ENCODE peak calls at places on chromosomes 4 and X, in ten cellular contexts. V, D, G, P, H, Q, K, F, W and B are unnamed samples.

GRCh38 chr4:22573198-22573597 is 57.3 kb upstream of the ADGRA3 start:
- DNase-seq in V (no peak), D (no peak), G (no peak), P (peak), H (peak), Q (no peak), K (no peak), F (no peak), W (no peak), B (no peak)

GRCh38 chr4:107034982-107035710 is 967 bp downstream of the DKK2 start:
- DNase-seq in V (no peak), D (peak), G (peak), P (peak), H (peak), Q (no peak), K (no peak), F (no peak), W (peak), B (peak)

GRCh38 chr4:1038948-1039492 is 27.6 kb downstream of the FGFRL1 start:
- DNase-seq in V (no peak), D (no peak), G (no peak), P (no peak), H (no peak), Q (no peak), K (no peak), F (no peak), W (no peak), B (no peak)

GRCh38 chrX:84186603-84187358 is 1.2 kb downstream of the RPS6KA6 start:
- DNase-seq in V (peak), D (no peak), G (no peak), P (peak), H (no peak), Q (no peak), K (no peak), F (no peak), W (no peak), B (no peak)

GRCh38 chr4:98181815-98182214 is 38.5 kb upstream of the STPG2 start:
- DNase-seq in V (peak), D (no peak), G (no peak), P (peak), H (no peak), Q (no peak), K (no peak), F (no peak), W (no peak), B (no peak)

GRCh38 chr4:142563682-142564291 is 282.3 kb downstream of the INPP4B start:
- DNase-seq in V (peak), D (no peak), G (peak), P (peak), H (no peak), Q (no peak), K (peak), F (no peak), W (no peak), B (no peak)

GRCh38 chr4:24382381-24382780 is 202.0 kb downstream of the DHX15 start:
- DNase-seq in V (peak), D (no peak), G (no peak), P (peak), H (no peak), Q (no peak), K (peak), F (no peak), W (no peak), B (no peak)

GRCh38 chr4:121484633-121485032 is 103.8 kb upstream of the QRFPR start:
- DNase-seq in V (peak), D (peak), G (no peak), P (peak), H (no peak), Q (peak), K (no peak), F (no peak), W (no peak), B (no peak)

GRCh38 chr4:169115897-169116254 is 105.8 kb upstream of the CBR4 start:
- DNase-seq in V (peak), D (no peak), G (peak), P (peak), H (peak), Q (no peak), K (peak), F (no peak), W (no peak), B (no peak)

GRCh38 chr4:174789666-174790065 is 39.4 kb downstream of the GLRA3 start:
- DNase-seq in V (peak), D (no peak), G (no peak), P (peak), H (no peak), Q (no peak), K (no peak), F (no peak), W (no peak), B (no peak)

GRCh38 chrX:150201841-150202240 is 161.3 kb upstream of the MAMLD1 start:
- DNase-seq in V (no peak), D (no peak), G (no peak), P (peak), H (no peak), Q (no peak), K (no peak), F (no peak), W (no peak), B (no peak)

GRCh38 chr4:102551946-102552575 is 50.9 kb downstream of the NFKB1 start:
- DNase-seq in V (no peak), D (no peak), G (no peak), P (no peak), H (no peak), Q (no peak), K (no peak), F (no peak), W (no peak), B (no peak)

GRCh38 chr4:107721436-107722090 is 1.5 kb upstream of the PAPSS1 start:
- DNase-seq in V (no peak), D (peak), G (no peak), P (no peak), H (no peak), Q (no peak), K (no peak), F (peak), W (no peak), B (no peak)

GRCh38 chrX:154544885-154545284 is 1.8 kb downstream of the G6PD start:
- DNase-seq in V (no peak), D (no peak), G (no peak), P (no peak), H (no peak), Q (no peak), K (no peak), F (no peak), W (no peak), B (no peak)

GRCh38 chr4:55765070-55765469 is 54.5 kb upstream of the EXOC1L start:
- DNase-seq in V (no peak), D (no peak), G (no peak), P (no peak), H (no peak), Q (no peak), K (no peak), F (no peak), W (no peak), B (no peak)

GRCh38 chr4:110211007-110211769 is 12.8 kb upstream of the ELOVL6 start:
- DNase-seq in V (peak), D (peak), G (no peak), P (peak), H (no peak), Q (peak), K (no peak), F (no peak), W (no peak), B (no peak)

GRCh38 chrX:120485562-120486520 is 16.7 kb upstream of the LAMP2 start:
- DNase-seq in V (peak), D (peak), G (peak), P (peak), H (peak), Q (peak), K (no peak), F (peak), W (peak), B (no peak)

GRCh38 chr4:113024373-113024772 is 25.1 kb upstream of the ANK2 start:
- DNase-seq in V (no peak), D (no peak), G (no peak), P (peak), H (no peak), Q (no peak), K (no peak), F (no peak), W (no peak), B (no peak)

GRCh38 chr4:154953691-154954090 is 172.6 kb downstream of the RBM46 start:
- DNase-seq in V (no peak), D (no peak), G (no peak), P (no peak), H (no peak), Q (no peak), K (no peak), F (no peak), W (no peak), B (no peak)

GRCh38 chrX:85243155-85243554 is 424 bp downstream of the SATL1 start:
- DNase-seq in V (no peak), D (no peak), G (no peak), P (no peak), H (no peak), Q (no peak), K (no peak), F (no peak), W (no peak), B (no peak)

GRCh38 chr4:61431131-61431530 is 231.0 kb downstream of the ADGRL3 start:
- DNase-seq in V (no peak), D (no peak), G (no peak), P (no peak), H (no peak), Q (no peak), K (no peak), F (no peak), W (no peak), B (no peak)

GRCh38 chr4:40251366-40251765 is 54.5 kb downstream of the RHOH start:
- DNase-seq in V (peak), D (no peak), G (no peak), P (peak), H (no peak), Q (no peak), K (peak), F (no peak), W (no peak), B (no peak)

GRCh38 chr4:3308691-3309090 is 15.9 kb downstream of the RGS12 start:
- DNase-seq in V (no peak), D (no peak), G (peak), P (no peak), H (peak), Q (no peak), K (no peak), F (no peak), W (no peak), B (peak)

GRCh38 chrX:70129811-70130210 is 3.4 kb upstream of the IGBP1 start:
- DNase-seq in V (peak), D (no peak), G (no peak), P (peak), H (no peak), Q (no peak), K (no peak), F (no peak), W (no peak), B (no peak)

GRCh38 chr4:47451657-47452056 is 11.8 kb downstream of the COMMD8 start:
- DNase-seq in V (no peak), D (no peak), G (no peak), P (peak), H (no peak), Q (no peak), K (no peak), F (no peak), W (no peak), B (no peak)

GRCh38 chr4:184747034-184747830 is 13.3 kb upstream of the CENPU start:
- DNase-seq in V (no peak), D (no peak), G (no peak), P (no peak), H (peak), Q (peak), K (no peak), F (no peak), W (no peak), B (no peak)

GRCh38 chr4:184748251-184748652 is 14.4 kb upstream of the CENPU start:
- DNase-seq in V (no peak), D (no peak), G (no peak), P (no peak), H (peak), Q (peak), K (no peak), F (no peak), W (no peak), B (peak)

GRCh38 chr4:184744251-184744650 is 10.4 kb upstream of the CENPU start:
- DNase-seq in V (no peak), D (no peak), G (no peak), P (no peak), H (no peak), Q (no peak), K (no peak), F (no peak), W (no peak), B (no peak)

GRCh38 chr4:184746532-184746870 is 12.6 kb upstream of the CENPU start:
- DNase-seq in V (no peak), D (no peak), G (no peak), P (peak), H (peak), Q (no peak), K (peak), F (no peak), W (no peak), B (no peak)

GRCh38 chr4:184745747-184746531 is 12.0 kb upstream of the CENPU start:
- DNase-seq in V (peak), D (peak), G (no peak), P (peak), H (peak), Q (peak), K (peak), F (peak), W (peak), B (peak)
- TF ChIP-seq CTCF in V (peak), D (peak), G (peak), P (peak), H (peak), Q (peak), K (peak), F (peak), W (peak), B (peak)

GRCh38 chrX:131830400-131831184 is 192.5 kb upstream of the STK26 start:
- DNase-seq in V (peak), D (peak), G (no peak), P (peak), H (peak), Q (peak), K (peak), F (peak), W (peak), B (peak)
- TF ChIP-seq CTCF in V (peak), D (peak), G (no peak), P (peak), H (peak), Q (peak), K (peak), F (no peak), W (peak), B (peak)

DNA sequence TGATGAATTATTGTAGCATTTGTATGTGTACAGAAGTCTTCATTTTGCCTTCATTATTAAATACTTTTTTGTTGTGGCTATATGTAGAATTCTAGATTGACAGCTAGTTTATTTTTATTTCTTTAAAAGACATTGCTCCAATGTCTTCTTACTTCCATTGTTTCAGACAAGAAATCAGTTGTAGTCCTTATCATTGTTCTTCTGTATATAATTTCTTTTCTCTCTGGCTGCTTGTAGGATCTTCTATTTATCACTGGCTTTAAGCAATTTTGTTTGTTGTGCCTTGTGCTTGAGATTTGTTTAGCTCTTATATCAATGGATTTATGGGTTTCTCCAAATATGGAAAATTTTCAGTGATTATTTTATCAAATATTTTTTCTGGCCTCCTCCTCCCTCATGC is 13.5 kb upstream of the GATB start:
- DNase-seq in V (no peak), D (no peak), G (no peak), P (no peak), H (no peak), Q (no peak), K (no peak), F (no peak), W (no peak), B (no peak)
- TF ChIP-seq CTCF in V (no peak), D (no peak), G (no peak), P (no peak), H (no peak), Q (no peak), K (no peak), F (no peak), W (no peak), B (no peak)

DNA sequence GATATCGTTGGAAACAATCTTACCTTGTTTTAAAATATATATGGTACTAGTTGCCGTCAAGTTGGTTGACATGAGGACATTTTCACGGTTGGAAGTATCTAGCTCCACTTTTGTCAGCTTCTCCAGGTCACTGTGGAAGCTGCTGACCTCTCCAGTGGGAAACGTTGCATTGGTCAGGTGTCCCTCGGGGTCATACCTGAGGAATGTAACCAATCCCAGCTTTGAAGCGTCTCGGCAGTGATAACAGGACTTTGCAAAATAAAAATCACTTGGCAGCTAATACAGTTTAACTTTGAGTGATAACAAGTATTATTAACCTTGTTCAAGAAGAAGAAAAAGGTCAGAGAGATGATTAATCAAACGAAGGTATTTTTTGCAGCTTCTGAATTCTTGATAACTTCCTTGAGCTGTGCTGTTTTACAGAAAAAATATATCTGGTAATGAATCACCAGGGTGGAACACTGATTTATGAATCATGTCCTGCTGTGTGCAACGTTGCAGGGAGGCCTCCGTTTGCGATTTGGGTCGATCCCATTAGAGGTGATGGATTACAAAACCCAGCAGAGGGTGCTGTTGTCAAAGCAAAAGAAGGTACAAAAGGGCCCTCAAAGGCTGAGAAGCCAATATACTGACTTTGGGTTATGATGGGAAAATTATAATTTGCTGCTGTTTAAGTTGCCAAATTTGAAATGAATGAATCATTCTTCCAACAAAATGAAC is 60.1 kb downstream of the SH2D1A start:
- DNase-seq in V (peak), D (peak), G (peak), P (peak), H (peak), Q (peak), K (peak), F (peak), W (peak), B (peak)
- TF ChIP-seq CTCF in V (peak), D (peak), G (peak), P (peak), H (peak), Q (peak), K (peak), F (no peak), W (peak), B (peak)

GRCh38 chr4:10893417-10893816 is 208.8 kb upstream of the CLNK start:
- DNase-seq in V (no peak), D (peak), G (no peak), P (no peak), H (no peak), Q (no peak), K (no peak), F (no peak), W (no peak), B (no peak)
- TF ChIP-seq CTCF in V (no peak), D (peak), G (peak), P (peak), H (no peak), Q (peak), K (peak), F (peak), W (peak), B (no peak)

GRCh38 chrX:49176421-49177326 is 5.0 kb downstream of the PLP2 start:
- DNase-seq in V (peak), D (no peak), G (no peak), P (no peak), H (no peak), Q (peak), K (no peak), F (no peak), W (no peak), B (no peak)

GRCh38 chrX:49177873-49178480 is 6.3 kb downstream of the PLP2 start:
- DNase-seq in V (no peak), D (no peak), G (no peak), P (no peak), H (no peak), Q (no peak), K (no peak), F (no peak), W (no peak), B (no peak)

GRCh38 chrX:49178537-49178936 is 6.8 kb downstream of the PLP2 start:
- DNase-seq in V (no peak), D (no peak), G (no peak), P (no peak), H (no peak), Q (no peak), K (no peak), F (no peak), W (no peak), B (no peak)

GRCh38 chrX:49175875-49176274 is 4.2 kb downstream of the PLP2 start:
- DNase-seq in V (no peak), D (no peak), G (no peak), P (no peak), H (no peak), Q (no peak), K (no peak), F (no peak), W (no peak), B (no peak)

GRCh38 chrX:49177338-49177833 is 5.7 kb downstream of the PLP2 start:
- DNase-seq in V (peak), D (no peak), G (no peak), P (no peak), H (no peak), Q (peak), K (no peak), F (no peak), W (no peak), B (no peak)
- TF ChIP-seq CTCF in V (peak), D (no peak), G (no peak), P (no peak), H (no peak), Q (peak), K (no peak), F (no peak), W (no peak), B (no peak)